ENCODE peak calls at places on chromosomes 11 and 22, in six cellular contexts. A, X, I, L, S and F are unnamed samples.

GRCh38 chr11:104570088-104570701 is 328.1 kb downstream of the CASP12 start:
- DNase-seq in A (no peak), X (no peak), I (no peak), L (no peak), S (no peak), F (no peak)

GRCh38 chr11:127564803-127565202 is 564.2 kb upstream of the KIRREL3 start:
- DNase-seq in A (no peak), X (no peak), I (no peak), L (no peak), S (no peak), F (no peak)

GRCh38 chr22:19962909-19963806 is 21.5 kb upstream of the TXNRD2 start:
- DNase-seq in A (peak), X (no peak), I (no peak), L (no peak), S (peak), F (no peak)

GRCh38 chr11:86062719-86063118 is 6.2 kb downstream of the PICALM start:
- DNase-seq in A (no peak), X (no peak), I (no peak), L (no peak), S (no peak), F (no peak)

GRCh38 chr11:114098927-114099326 is 39.4 kb downstream of the ZBTB16 start:
- DNase-seq in A (peak), X (no peak), I (no peak), L (no peak), S (no peak), F (no peak)

GRCh38 chr22:50613291-50613981 is 12.8 kb downstream of the MAPK8IP2 start:
- DNase-seq in A (no peak), X (peak), I (no peak), L (no peak), S (no peak), F (no peak)

GRCh38 chr11:112247198-112247597 is 13.5 kb downstream of the PLET1 start:
- DNase-seq in A (no peak), X (no peak), I (no peak), L (no peak), S (no peak), F (no peak)

GRCh38 chr11:110501428-110501827 is 71.7 kb downstream of the FDX1 start:
- DNase-seq in A (no peak), X (no peak), I (no peak), L (no peak), S (no peak), F (no peak)

GRCh38 chr11:116990061-116990473 is 108.2 kb downstream of the SIK3 start:
- DNase-seq in A (peak), X (peak), I (no peak), L (no peak), S (no peak), F (no peak)

GRCh38 chr11:88206746-88207145 is 31.5 kb upstream of the RAB38 start:
- DNase-seq in A (no peak), X (no peak), I (peak), L (no peak), S (no peak), F (no peak)

GRCh38 chr11:44456544-44457270 is 108.8 kb upstream of the CD82 start:
- DNase-seq in A (no peak), X (no peak), I (no peak), L (no peak), S (peak), F (peak)

GRCh38 chr11:73795925-73796632 is 8.4 kb downstream of the MRPL48 start:
- DNase-seq in A (no peak), X (peak), I (no peak), L (no peak), S (no peak), F (no peak)

GRCh38 chr22:20567371-20567847 is 60.0 kb downstream of the MED15 start:
- DNase-seq in A (peak), X (no peak), I (no peak), L (no peak), S (peak), F (no peak)

GRCh38 chr11:32176223-32176811 is 85.4 kb downstream of the RCN1 start:
- DNase-seq in A (peak), X (peak), I (peak), L (peak), S (peak), F (peak)

DNA sequence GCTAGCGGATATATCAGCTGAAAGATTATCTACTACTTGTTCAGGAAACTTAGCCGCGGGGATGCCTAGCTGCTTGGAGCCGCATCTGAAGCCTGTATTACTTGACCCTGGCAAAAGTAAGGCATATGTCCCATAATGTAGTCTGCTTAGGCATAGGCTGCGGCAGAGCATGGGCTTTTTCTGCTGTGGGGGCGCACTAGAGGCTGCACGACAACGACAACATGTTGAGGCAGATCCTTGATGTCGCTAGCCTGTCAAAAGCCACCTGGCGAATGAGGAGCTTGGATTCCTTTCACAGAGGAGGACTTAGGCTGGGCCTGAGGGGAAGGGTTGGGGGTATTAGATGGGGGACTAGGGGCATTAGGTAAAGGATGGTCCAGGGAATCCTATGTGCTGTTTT is 1.1 kb upstream of the OR52N2 start:
- DNase-seq in A (no peak), X (no peak), I (no peak), L (no peak), S (no peak), F (no peak)
- TF ChIP-seq CTCF in A (no peak), X (no peak), I (no peak), L (no peak), S (no peak), F (no peak)

DNA sequence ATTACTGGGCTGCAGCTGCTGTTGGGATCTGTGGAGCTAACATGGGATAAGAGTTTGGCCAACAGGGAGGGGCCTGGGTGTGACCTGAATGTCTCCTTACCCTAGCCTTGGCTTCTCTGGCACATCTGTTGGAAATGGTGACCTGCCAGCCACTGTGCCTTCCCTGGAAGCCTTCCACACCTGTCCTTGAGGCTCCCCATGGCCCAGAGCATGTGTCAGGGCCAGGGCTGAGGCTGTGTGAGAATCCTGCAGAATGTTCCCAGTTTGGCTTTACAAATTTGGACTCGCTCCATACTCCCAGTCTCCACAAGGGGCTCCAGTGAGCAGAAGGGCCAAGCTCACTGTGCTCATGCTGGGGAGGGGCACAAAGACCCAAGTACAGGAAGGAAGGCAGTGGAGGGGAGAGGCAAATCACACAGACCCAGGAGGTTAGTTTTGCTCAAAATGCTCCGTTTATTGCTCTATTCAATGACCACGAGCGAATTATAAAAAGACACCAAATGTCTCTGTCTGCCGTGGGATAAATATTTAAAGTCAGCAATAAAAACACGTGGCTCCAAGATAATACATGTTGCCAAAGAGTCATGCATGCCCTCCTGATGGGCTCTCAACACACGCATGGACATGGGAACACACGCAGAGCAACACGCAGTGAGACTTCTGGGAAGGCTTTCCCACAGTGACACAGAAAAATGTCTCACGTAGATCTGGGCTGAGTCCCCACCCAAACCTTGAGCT is 1.7 kb upstream of the IGSF22 start:
- DNase-seq in A (peak), X (no peak), I (peak), L (peak), S (no peak), F (no peak)
- TF ChIP-seq CTCF in A (peak), X (peak), I (peak), L (peak), S (peak), F (peak)

DNA sequence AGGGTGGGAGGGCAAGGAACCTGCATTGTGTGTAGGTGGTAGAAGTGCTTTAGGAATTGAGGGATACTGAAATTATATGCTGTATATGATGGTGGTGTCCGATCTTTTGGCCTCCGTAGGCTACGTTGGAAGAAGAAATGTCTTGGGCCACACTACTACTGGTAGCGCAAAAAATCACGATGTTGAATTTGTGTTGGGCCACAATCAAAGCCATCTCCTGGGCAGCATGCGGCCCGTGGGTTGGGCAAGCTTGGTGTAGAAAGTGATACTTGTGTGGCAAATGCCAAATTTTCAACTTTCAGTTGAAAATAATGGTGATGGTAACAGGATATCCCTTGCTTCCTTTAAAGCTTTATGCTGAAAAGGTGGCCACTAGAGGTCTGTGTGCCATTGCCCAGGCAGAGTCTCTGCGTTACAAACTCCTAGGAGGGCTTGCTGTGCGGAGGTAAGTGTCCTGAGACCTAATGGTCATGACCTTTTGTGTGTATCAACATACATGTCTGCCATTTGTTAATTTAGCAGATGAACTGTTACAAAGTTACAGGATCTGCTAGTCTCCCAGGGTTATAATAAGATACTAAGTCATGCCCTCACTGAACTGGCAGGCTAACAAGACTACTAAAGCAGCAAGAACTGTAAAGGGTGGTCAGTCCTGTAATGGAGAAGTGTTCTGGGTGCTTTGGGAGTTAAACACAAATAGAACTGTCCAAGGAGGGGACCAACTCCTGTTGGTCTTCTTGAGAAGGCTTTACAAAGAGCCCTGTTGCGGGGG is 2.9 kb downstream of the RPS3 start:
- DNase-seq in A (no peak), X (no peak), I (no peak), L (no peak), S (no peak), F (no peak)
- TF ChIP-seq CTCF in A (no peak), X (no peak), I (no peak), L (no peak), S (no peak), F (no peak)

GRCh38 chr11:107203656-107204055 is 185.4 kb upstream of the GUCY1A2 start:
- DNase-seq in A (no peak), X (no peak), I (no peak), L (no peak), S (no peak), F (no peak)

GRCh38 chr11:107196732-107197131 is 178.5 kb upstream of the GUCY1A2 start:
- DNase-seq in A (no peak), X (no peak), I (no peak), L (no peak), S (no peak), F (no peak)

GRCh38 chr11:107198490-107199007 is 180.3 kb upstream of the GUCY1A2 start:
- DNase-seq in A (no peak), X (no peak), I (no peak), L (no peak), S (no peak), F (no peak)

GRCh38 chr11:107197932-107198331 is 179.7 kb upstream of the GUCY1A2 start:
- DNase-seq in A (no peak), X (no peak), I (no peak), L (no peak), S (no peak), F (no peak)

DNA sequence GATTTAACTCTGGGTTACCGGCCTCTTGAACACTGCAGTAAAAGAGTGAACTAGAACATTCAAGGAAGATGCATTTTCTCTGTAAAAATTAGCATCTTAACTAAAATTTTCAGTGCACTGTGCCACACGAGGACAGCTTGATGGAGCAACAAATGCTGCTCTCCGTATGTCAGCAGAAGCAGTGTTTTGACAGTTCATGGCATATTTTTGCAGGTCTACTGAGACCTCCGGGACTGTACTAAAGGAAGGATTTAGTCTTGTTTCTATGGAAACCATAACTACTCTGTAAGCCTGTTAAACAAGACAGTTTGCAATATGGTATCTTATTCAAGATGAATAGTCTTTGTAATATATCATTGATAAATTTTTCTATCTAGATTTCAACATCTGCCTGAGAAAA is 183.9 kb upstream of the GUCY1A2 start:
- DNase-seq in A (no peak), X (no peak), I (no peak), L (no peak), S (no peak), F (no peak)
- TF ChIP-seq CTCF in A (no peak), X (no peak), I (no peak), L (no peak), S (no peak), F (no peak)

GRCh38 chr22:48968201-48968959 is 859.3 kb downstream of the BRD1 start:
- DNase-seq in A (no peak), X (no peak), I (no peak), L (no peak), S (peak), F (peak)
- TF ChIP-seq CTCF in A (no peak), X (no peak), I (peak), L (peak), S (peak), F (no peak)

GRCh38 chr11:132186699-132187098 is 816.3 kb downstream of the NTM start:
- DNase-seq in A (no peak), X (no peak), I (no peak), L (peak), S (no peak), F (no peak)
- TF ChIP-seq CTCF in A (no peak), X (peak), I (peak), L (peak), S (no peak), F (no peak)

GRCh38 chr22:30246962-30247376 is 410 bp upstream of the LIF start:
- DNase-seq in A (no peak), X (no peak), I (no peak), L (no peak), S (no peak), F (no peak)
- TF ChIP-seq CTCF in A (peak), X (no peak), I (no peak), L (no peak), S (no peak), F (no peak)

DNA sequence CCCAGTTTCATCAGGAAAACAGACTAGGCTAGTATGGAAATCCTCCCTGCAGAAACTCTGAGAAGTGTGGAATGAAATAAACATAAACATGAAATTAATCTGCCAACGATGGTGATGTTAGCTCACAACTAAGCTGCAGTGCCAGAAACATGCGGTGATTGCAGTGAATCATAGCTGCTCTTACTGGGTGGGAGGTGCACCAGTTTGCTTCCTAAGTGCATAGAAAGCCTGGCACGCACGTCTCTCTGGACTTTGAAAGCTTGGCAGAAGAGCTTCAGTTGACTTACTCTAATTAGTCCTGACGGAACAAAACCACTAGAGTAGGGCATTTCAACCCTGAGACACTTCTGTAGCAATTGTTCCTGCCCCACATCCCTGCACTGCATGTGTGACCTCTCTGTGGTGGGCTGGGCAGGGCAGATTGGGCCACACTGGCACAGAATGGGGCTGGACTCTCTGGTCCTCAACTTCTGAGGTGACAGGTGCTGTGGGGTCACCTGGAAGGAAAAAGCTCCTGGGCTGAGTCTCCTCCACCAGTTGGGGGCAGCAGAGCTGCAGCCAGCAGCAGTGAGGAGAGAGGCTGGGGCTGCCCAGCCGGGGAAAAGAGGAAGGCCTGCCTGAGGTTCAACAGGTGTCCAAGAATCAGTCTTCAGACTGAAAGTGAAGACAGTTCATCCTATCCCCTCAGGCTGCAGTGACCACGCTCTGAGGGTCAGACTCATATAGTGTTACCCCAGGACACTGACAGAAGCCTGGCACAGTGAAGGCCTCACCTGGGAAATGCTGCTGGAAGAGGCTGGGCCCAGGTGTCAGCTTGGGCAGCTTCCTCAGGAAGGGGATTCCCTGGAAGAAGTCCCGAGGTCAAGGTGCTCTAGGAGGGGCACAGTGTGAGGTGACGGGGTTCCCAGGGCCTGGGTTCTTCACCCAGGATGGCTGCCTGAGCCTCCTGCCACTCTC is 40.5 kb downstream of the GGTLC2 start:
- DNase-seq in A (peak), X (no peak), I (peak), L (no peak), S (no peak), F (no peak)
- TF ChIP-seq CTCF in A (peak), X (no peak), I (peak), L (peak), S (no peak), F (no peak)